ENCODE peak calls at places on chromosomes 2 and 18, in four cellular contexts. G is aorta, A is AG09309, K is NCI-H524. R is an unnamed sample.

GRCh38 chr2:134258684-134259408 is 5.0 kb downstream of the MGAT5 start:
- DNase-seq in A (no peak), G (no peak), K (no peak), R (no peak)

GRCh38 chr2:200781626-200782025 is 30.1 kb upstream of the BZW1 start:
- DNase-seq in A (no peak), G (no peak), K (no peak), R (no peak)

GRCh38 chr2:176189666-176190641 is 1.5 kb downstream of the HOXD1 start:
- DNase-seq in A (no peak), G (no peak), K (no peak), R (peak; percentile 22)

GRCh38 chr2:38620282-38620977 is 17.7 kb upstream of the HNRNPLL start:
- DNase-seq in K (no peak), G (no peak), A (peak; percentile 48), R (no peak)

GRCh38 chr18:79511671-79512301 is 116.1 kb downstream of the NFATC1 start:
- DNase-seq in K (no peak), G (peak; percentile 37), A (no peak), R (no peak)

GRCh38 chr18:58769321-58769720 is 95.4 kb upstream of the ZNF532 start:
- DNase-seq in K (no peak), G (no peak), A (no peak), R (no peak)

GRCh38 chr18:68714356-68714706 is 577 bp downstream of the TMX3 start:
- DNase-seq in K (peak; percentile 35), G (no peak), A (no peak), R (no peak)

GRCh38 chr2:39024833-39025232 is 96.0 kb downstream of the SOS1 start:
- DNase-seq in G (no peak), K (no peak), A (no peak), R (no peak)

GRCh38 chr2:42196403-42197267 is 27.5 kb downstream of the EML4 start:
- DNase-seq in G (peak; percentile 60), K (peak; percentile 99), A (no peak), R (peak; percentile 51)

GRCh38 chr2:235533616-235534385 is 40.0 kb downstream of the AGAP1 start:
- DNase-seq in A (no peak), K (peak; percentile 93), G (no peak), R (no peak)

GRCh38 chr18:52160652-52161051 is 179.3 kb upstream of the DCC start:
- DNase-seq in G (no peak), K (no peak), A (no peak), R (no peak)

GRCh38 chr2:25132296-25132630 is 36.1 kb downstream of the POMC start:
- DNase-seq in A (no peak), K (no peak), G (no peak), R (no peak)

GRCh38 chr18:2846638-2847340 is at the start of gene EMILIN2:
- DNase-seq in K (no peak), A (no peak), G (peak; percentile 94), R (peak; percentile 56)

GRCh38 chr2:75018162-75018561 is 59.7 kb downstream of the POLE4 start:
- DNase-seq in K (no peak), A (no peak), G (no peak), R (no peak)

GRCh38 chr18:79915161-79916127 is 36.0 kb downstream of the SLC66A2 start:
- DNase-seq in A (no peak), K (no peak), G (peak; percentile 33), R (no peak)

GRCh38 chr2:21118302-21118920 is 5.4 kb upstream of the TDRD15 start:
- DNase-seq in K (peak; percentile 48), G (no peak), A (no peak), R (peak; percentile 29)

GRCh38 chr18:12408247-12408869 is 629 bp downstream of the PRELID3A start:
- DNase-seq in K (peak; percentile 61), A (no peak), G (peak; percentile 59), R (no peak)

GRCh38 chr2:85234879-85235278 is 92.9 kb downstream of the TGOLN2 start:
- DNase-seq in A (no peak), G (no peak), K (peak; percentile 56), R (no peak)

R was measured in WTC11.